ENCODE peak calls at places on chromosomes 11 and 22, in nine cellular contexts. X is cardiac muscle cell, B is progenitor cell of endocrine pancreas, W is prostate gland, H is lower lobe of right lung, Z is IMR-90, N is colonic mucosa, K is GM12878, I is AG10803. Y is an unnamed sample.

GRCh38 chr22:47038206-47038835 is 275.9 kb downstream of the TBC1D22A start:
- DNase-seq in B (no peak), N (no peak), H (peak), I (no peak), Z (no peak), X (no peak), W (no peak), K (no peak), Y (no peak)

GRCh38 chr22:27144345-27144744 is 487.0 kb downstream of the MIAT start:
- DNase-seq in Z (no peak), N (no peak), X (no peak), W (no peak), I (peak), B (no peak), K (no peak), H (no peak), Y (no peak)

GRCh38 chr22:48321986-48322545 is 1505.6 kb downstream of the BRD1 start:
- DNase-seq in H (peak), N (no peak), X (no peak), W (no peak), Z (no peak), I (no peak), B (no peak), K (no peak), Y (no peak)

GRCh38 chr11:706439-706956 is 467 bp downstream of the EPS8L2 start:
- DNase-seq in W (peak), K (no peak), H (peak), Z (peak), B (no peak), X (no peak), I (peak), N (peak), Y (no peak)

GRCh38 chr22:29456211-29456671 is 17.9 kb downstream of the RFPL1 start:
- DNase-seq in H (no peak), Z (peak), B (no peak), K (no peak), I (peak), X (no peak), W (no peak), N (no peak), Y (no peak)

GRCh38 chr22:41589260-41589600 is 410 bp downstream of the PMM1 start:
- DNase-seq in B (no peak), X (peak), N (peak), K (no peak), W (no peak), Z (no peak), I (peak), H (peak), Y (no peak)

GRCh38 chr11:9758676-9759518 is 95.0 kb downstream of the SWAP70 start:
- DNase-seq in W (peak), X (peak), H (peak), B (peak), K (no peak), N (peak), I (peak), Z (peak), Y (peak)

GRCh38 chr11:34149786-34150185 is 44.4 kb downstream of the NAT10 start:
- DNase-seq in B (no peak), N (no peak), W (no peak), X (no peak), K (no peak), H (peak), Z (no peak), I (peak), Y (peak)

GRCh38 chr11:9150501-9150900 is 59.1 kb upstream of the SCUBE2 start:
- DNase-seq in B (no peak), W (no peak), X (no peak), Z (peak), N (no peak), I (peak), H (no peak), K (no peak), Y (no peak)

GRCh38 chr11:117823941-117824420 is 563 bp downstream of the FXYD2 start:
- DNase-seq in N (peak), I (no peak), K (no peak), X (no peak), H (peak), Z (no peak), B (no peak), W (no peak), Y (no peak)

GRCh38 chr22:20244744-20245576 is 23.2 kb downstream of the RTN4R start:
- DNase-seq in B (no peak), X (no peak), I (no peak), Z (no peak), H (no peak), W (no peak), N (no peak), K (no peak), Y (no peak)

GRCh38 chr11:130580372-130580771 is 131.9 kb downstream of the ADAMTS15 start:
- DNase-seq in B (no peak), H (no peak), Z (peak), N (no peak), K (no peak), I (peak), W (no peak), X (no peak), Y (no peak)

GRCh38 chr22:43185860-43186261 is 1.1 kb downstream of the TTLL12 start:
- DNase-seq in K (no peak), X (peak), N (peak), B (no peak), H (no peak), W (peak), I (peak), Z (peak), Y (no peak)

GRCh38 chr11:105177658-105178057 is 38.1 kb upstream of the CARD18 start:
- DNase-seq in K (no peak), Z (peak), I (peak), N (no peak), H (no peak), B (no peak), W (no peak), X (no peak), Y (no peak)

GRCh38 chr22:36457688-36458450 is 23.6 kb downstream of the TXN2 start:
- DNase-seq in Z (no peak), H (no peak), X (no peak), N (no peak), K (no peak), W (no peak), I (peak), B (no peak), Y (no peak)

GRCh38 chr11:33608386-33608785 is 92.2 kb downstream of the C11orf91 start:
- DNase-seq in W (no peak), Z (no peak), X (no peak), B (no peak), K (no peak), I (no peak), N (no peak), H (no peak), Y (no peak)

GRCh38 chr22:26466196-26466595 is 17.4 kb downstream of the HPS4 start:
- DNase-seq in B (no peak), X (no peak), K (no peak), I (peak), Z (no peak), N (no peak), W (no peak), H (no peak), Y (no peak)

GRCh38 chr11:34161361-34161760 is 55.9 kb downstream of the NAT10 start:
- DNase-seq in K (no peak), N (no peak), Z (no peak), H (no peak), X (no peak), W (no peak), I (no peak), B (no peak), Y (no peak)

GRCh38 chr11:121163658-121164308 is 62.7 kb downstream of the TECTA start:
- DNase-seq in N (no peak), X (no peak), Z (no peak), B (no peak), K (peak), I (no peak), H (no peak), W (no peak), Y (no peak)

DNA sequence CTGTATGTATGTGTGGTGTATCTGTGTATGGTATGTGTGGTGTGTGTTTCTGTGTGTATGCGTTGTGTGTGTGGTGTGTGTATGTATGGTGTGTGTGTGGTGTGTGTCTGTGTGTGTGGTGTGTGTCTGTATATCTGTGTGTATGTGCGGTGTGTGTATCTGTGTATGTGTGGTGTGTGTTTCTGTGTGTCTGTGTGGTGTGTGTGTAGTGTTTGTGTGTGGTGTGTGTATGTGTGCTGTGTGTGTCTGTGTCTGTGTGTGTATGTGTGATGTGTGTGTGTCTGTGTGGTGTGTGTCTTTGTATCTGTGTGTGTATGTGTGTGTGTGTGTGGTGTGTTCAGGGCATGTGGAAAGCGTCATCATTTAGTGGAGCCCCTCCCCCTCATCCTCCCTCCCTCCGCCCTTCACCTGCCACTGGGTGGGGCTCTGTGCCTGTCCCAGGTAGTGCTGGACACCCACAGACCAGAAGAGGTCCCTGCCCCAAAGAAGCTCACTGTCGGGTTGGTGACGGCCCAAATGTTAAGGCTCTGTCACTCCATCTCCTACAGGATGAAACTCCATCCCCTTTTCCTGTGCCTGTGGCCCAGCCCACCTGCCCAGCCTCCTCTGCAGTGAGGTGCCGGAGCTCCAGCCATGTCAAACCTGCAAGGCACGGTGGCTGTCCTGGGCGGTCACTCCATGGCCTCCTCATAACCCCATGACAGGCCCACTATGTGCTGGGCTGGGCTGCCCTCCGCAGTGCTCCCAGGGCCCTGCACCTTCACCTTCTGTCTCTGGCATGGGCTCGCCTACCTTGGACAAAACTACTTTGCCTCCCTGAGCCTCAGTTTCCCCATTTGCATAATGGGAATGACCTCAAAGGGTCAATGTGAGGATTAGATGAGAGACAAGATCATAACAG is 23.4 kb upstream of the SHISAL1 start:
- DNase-seq in B (no peak), H (no peak), W (no peak), X (no peak), Z (no peak), N (no peak), K (no peak), I (no peak), Y (no peak)
- TF ChIP-seq CTCF in B (no peak), H (no peak), W (no peak), X (no peak), Z (no peak), N (no peak), K (no peak), I (no peak), Y (no peak)

GRCh38 chr11:17609536-17610401 is 62.7 kb downstream of the OTOG start:
- DNase-seq in X (no peak), Z (no peak), H (no peak), B (no peak), W (no peak), N (peak), I (no peak), K (no peak), Y (no peak)
- TF ChIP-seq CTCF in X (no peak), Z (no peak), H (no peak), B (no peak), W (no peak), N (no peak), I (no peak), K (no peak), Y (no peak)

GRCh38 chr11:76462317-76462716 is 17.5 kb downstream of the EMSY start:
- DNase-seq in X (no peak), H (no peak), I (no peak), K (no peak), Z (peak), W (no peak), N (no peak), B (no peak), Y (no peak)

GRCh38 chr11:76455931-76456330 is 11.1 kb downstream of the EMSY start:
- DNase-seq in H (no peak), B (no peak), N (no peak), W (no peak), I (no peak), K (no peak), Z (peak), X (no peak), Y (no peak)

GRCh38 chr11:76459846-76460245 is 15.0 kb downstream of the EMSY start:
- DNase-seq in I (no peak), X (peak), H (no peak), Z (no peak), K (no peak), W (no peak), B (no peak), N (no peak), Y (no peak)

GRCh38 chr11:76456571-76456970 is 11.8 kb downstream of the EMSY start:
- DNase-seq in Z (no peak), I (no peak), B (no peak), W (no peak), K (no peak), N (no peak), H (no peak), X (no peak), Y (no peak)

DNA sequence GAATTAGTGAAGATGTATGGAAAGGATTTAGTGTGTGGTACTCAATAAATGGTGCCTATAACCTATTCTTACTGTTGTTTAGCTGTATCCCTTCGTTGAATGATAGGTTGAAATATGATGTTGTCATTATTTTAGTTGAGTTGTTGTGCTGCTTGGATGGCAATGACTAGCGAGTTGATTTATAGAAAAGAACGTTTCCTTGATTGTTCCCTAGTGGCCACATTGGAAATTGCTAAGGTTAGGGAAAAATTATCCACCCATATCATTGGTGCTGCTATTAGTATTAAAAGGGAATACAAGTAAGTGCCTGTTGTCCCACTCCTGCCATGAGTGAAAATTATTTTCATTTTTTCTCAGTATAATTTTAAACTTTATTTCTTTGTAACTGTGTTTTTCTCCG is 14.5 kb downstream of the EMSY start:
- DNase-seq in K (no peak), N (no peak), W (no peak), X (no peak), H (no peak), B (no peak), I (no peak), Z (no peak), Y (no peak)
- TF ChIP-seq CTCF in K (peak), N (peak), W (no peak), X (peak), H (peak), B (peak), I (peak), Z (peak), Y (peak)

GRCh38 chr11:79441159-79441875 is 487 bp upstream of the TENM4 start:
- DNase-seq in K (no peak), H (no peak), N (no peak), Z (peak), W (no peak), I (peak), X (no peak), B (no peak), Y (no peak)
- TF ChIP-seq CTCF in K (no peak), H (no peak), N (no peak), Z (no peak), W (no peak), I (no peak), X (no peak), B (no peak), Y (peak)

GRCh38 chr11:83087035-83087434 is 15.3 kb upstream of the RAB30 start:
- DNase-seq in N (no peak), H (no peak), B (no peak), X (no peak), W (no peak), I (no peak), K (no peak), Z (no peak), Y (no peak)

GRCh38 chr11:83093634-83094033 is 21.9 kb upstream of the RAB30 start:
- DNase-seq in K (no peak), X (no peak), Z (no peak), B (no peak), H (no peak), W (no peak), N (no peak), I (no peak), Y (no peak)

GRCh38 chr11:83092488-83093384 is 21.0 kb upstream of the RAB30 start:
- DNase-seq in X (no peak), H (no peak), I (no peak), W (peak), B (no peak), Z (peak), N (peak), K (no peak), Y (no peak)

GRCh38 chr11:83088965-83089364 is 17.3 kb upstream of the RAB30 start:
- DNase-seq in N (no peak), W (no peak), K (no peak), I (no peak), B (no peak), Z (no peak), X (no peak), H (no peak), Y (no peak)
- TF ChIP-seq CTCF in N (no peak), W (no peak), K (no peak), I (no peak), B (no peak), Z (no peak), X (no peak), H (no peak), Y (no peak)

DNA sequence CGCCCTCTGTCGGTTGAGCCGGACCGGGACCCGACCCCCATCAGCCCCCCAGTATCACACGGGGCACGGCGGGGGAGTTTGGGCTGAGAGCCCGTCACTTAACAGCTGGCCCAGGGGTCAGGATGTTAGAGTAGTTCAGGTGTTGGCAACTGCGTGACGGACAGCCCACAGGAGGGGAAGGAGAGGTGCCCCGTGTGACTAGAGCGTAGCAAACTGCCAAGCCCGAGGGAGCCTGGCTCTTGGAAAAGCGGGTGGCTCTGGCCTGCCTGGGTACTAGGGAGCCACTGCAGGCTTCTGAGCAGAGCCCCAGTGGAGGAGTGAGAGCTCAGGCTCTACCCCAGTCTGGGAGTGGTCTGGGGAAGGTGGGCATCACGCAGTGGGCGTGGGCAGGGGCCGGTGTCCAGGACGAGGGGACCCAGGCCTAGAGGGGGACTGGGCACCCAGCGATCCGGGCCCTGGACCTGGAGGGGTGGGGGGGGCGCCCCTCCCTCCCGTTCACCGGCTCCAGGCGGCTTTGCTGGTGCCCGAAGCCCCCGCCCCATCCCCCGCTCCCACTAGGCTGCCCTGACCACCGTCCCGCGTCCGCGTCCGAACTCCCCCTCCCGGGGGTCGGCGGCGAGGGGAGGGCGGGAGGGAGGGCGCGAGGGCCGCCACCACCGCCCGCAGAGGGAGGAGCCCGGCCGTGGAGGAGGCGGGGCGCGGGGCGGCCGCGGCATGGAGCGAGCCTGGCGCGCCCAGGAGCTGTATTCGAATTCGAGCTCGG is 24.4 kb downstream of the SHANK3 start:
- DNase-seq in X (peak), Z (no peak), I (peak), B (peak), H (peak), N (no peak), K (no peak), W (no peak), Y (peak)
- TF ChIP-seq CTCF in X (peak), Z (peak), I (peak), B (peak), H (peak), N (no peak), K (no peak), W (no peak), Y (peak)

GRCh38 chr22:39927544-39927943 is 26.7 kb downstream of the GRAP2 start:
- DNase-seq in I (no peak), X (no peak), N (no peak), H (no peak), Z (no peak), K (no peak), W (no peak), B (no peak), Y (no peak)
- TF ChIP-seq CTCF in I (no peak), X (peak), N (no peak), H (no peak), Z (no peak), K (peak), W (no peak), B (peak), Y (peak)